ENCODE peak calls at places on chromosome 16, in four cellular contexts. W, R, D and L are unnamed samples.

GRCh38 chr16:3963203-3963602 is 82.7 kb upstream of the CREBBP start:
- DNase-seq in R (no peak), D (no peak), W (peak), L (peak)

GRCh38 chr16:85520853-85521736 is 92.0 kb upstream of the GSE1 start:
- DNase-seq in R (peak), D (no peak), W (no peak), L (no peak)

GRCh38 chr16:23469814-23470213 is 16.8 kb upstream of the COG7 start:
- DNase-seq in W (no peak), D (no peak), R (peak), L (peak)

GRCh38 chr16:81920498-81920897 is 90.8 kb downstream of the SDR42E1 start:
- DNase-seq in W (no peak), D (no peak), R (no peak), L (no peak)

GRCh38 chr16:52283018-52283417 is 263.9 kb downstream of the TOX3 start:
- DNase-seq in W (no peak), D (no peak), R (peak), L (peak)

GRCh38 chr16:3980311-3981111 is 100.0 kb upstream of the CREBBP start:
- DNase-seq in R (no peak), W (no peak), D (no peak), L (peak)

GRCh38 chr16:67391424-67392300 is 1.6 kb downstream of the TPPP3 start:
- DNase-seq in D (no peak), W (no peak), R (no peak), L (peak)

GRCh38 chr16:81492965-81493754 is 48.6 kb downstream of the CMIP start:
- DNase-seq in D (no peak), R (peak), W (no peak), L (no peak)

GRCh38 chr16:79980650-79981521 is 380.3 kb upstream of the MAF start:
- DNase-seq in W (no peak), R (no peak), D (no peak), L (no peak)

GRCh38 chr16:64738321-64738960 is 383.4 kb downstream of the CDH11 start:
- DNase-seq in W (no peak), R (no peak), D (no peak), L (peak)

GRCh38 chr16:68884391-68884790 is 41.1 kb downstream of the TANGO6 start:
- DNase-seq in D (no peak), R (no peak), W (no peak), L (no peak)

GRCh38 chr16:56263711-56264608 is 72.7 kb downstream of the GNAO1 start:
- DNase-seq in R (no peak), W (no peak), D (peak), L (no peak)

GRCh38 chr16:15435216-15435864 is 952 bp downstream of the BMERB1 start:
- DNase-seq in W (peak), R (no peak), D (no peak), L (peak)
- H3K9ac ChIP-seq in W (peak), R (peak), D (no peak), L (peak)

GRCh38 chr16:2472885-2473284 is 1.8 kb downstream of the NTN3 start:
- DNase-seq in D (no peak), R (no peak), W (no peak), L (no peak)
- H3K4me3 ChIP-seq in D (no peak), R (no peak), W (no peak), L (no peak)

DNA sequence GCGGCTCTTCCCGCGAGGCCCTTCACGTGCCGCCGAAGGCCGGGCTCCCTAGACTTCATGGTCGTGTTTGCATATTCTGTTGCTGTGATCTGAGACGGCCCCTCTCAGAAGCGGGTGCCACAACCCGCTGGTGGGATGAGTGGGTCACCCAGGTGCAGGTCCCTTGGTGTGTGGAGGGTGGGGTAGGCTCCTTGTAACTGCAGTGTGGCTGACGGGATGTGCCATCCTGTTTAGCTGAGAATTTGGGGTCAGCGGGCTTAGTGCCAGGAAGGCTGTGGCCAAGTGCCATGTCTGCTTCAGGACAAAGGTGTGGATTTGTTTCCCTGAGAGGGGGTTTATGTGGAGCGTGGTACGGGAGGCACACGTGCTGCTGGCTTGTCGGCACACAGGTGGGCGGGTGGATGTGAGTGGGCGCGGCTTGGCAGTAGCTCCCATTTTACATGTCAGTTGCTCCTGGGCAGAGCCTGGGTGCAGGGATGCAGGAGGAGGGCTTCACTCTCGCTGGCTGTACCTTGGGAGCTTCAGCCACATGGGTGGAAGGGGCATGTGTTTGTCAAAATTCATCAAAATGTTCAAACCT is 9.2 kb upstream of the WFIKKN1 start:
- DNase-seq in R (no peak), D (no peak), W (no peak), L (no peak)
- H3K9ac ChIP-seq in R (no peak), D (peak), W (no peak), L (no peak)

GRCh38 chr16:11670171-11671131 is 2.2 kb downstream of the SNN start:
- DNase-seq in W (peak), D (no peak), R (no peak), L (peak)
- H3K4me3 ChIP-seq in W (peak), D (no peak), R (no peak), L (no peak)

GRCh38 chr16:813916-814412 is 13.4 kb upstream of the GNG13 start:
- DNase-seq in W (no peak), R (no peak), D (no peak), L (no peak)
- H3K9ac ChIP-seq in W (no peak), R (no peak), D (no peak), L (peak)

GRCh38 chr16:2007081-2007836 is 2.4 kb downstream of the ZNF598 start:
- DNase-seq in R (no peak), W (no peak), D (no peak), L (no peak)
- H3K4me3 ChIP-seq in R (peak), W (peak), D (peak), L (peak)

GRCh38 chr16:30011505-30012480 is 966 bp upstream of the DOC2A start:
- DNase-seq in D (no peak), R (no peak), W (peak), L (peak)
- H3K9ac ChIP-seq in D (no peak), R (no peak), W (no peak), L (no peak)

GRCh38 chr16:5059386-5060072 is 6.2 kb downstream of the C16orf89 start:
- DNase-seq in D (no peak), R (no peak), W (peak), L (no peak)

GRCh38 chr16:5060073-5060641 is 5.6 kb downstream of the C16orf89 start:
- DNase-seq in R (no peak), W (no peak), D (no peak), L (no peak)

GRCh38 chr16:5062790-5063765 is 2.7 kb downstream of the C16orf89 start:
- DNase-seq in D (no peak), R (no peak), W (peak), L (no peak)

GRCh38 chr16:5064915-5065314 is 841 bp downstream of the C16orf89 start:
- DNase-seq in D (no peak), R (no peak), W (no peak), L (no peak)

GRCh38 chr16:5062051-5062450 is 3.7 kb downstream of the C16orf89 start:
- DNase-seq in R (no peak), D (no peak), W (no peak), L (no peak)
- H3K4me3 ChIP-seq in R (no peak), D (no peak), W (no peak), L (no peak)